ENCODE peak calls at places on chromosomes 6 and 20, in six cellular contexts. U is stomach; B is cardiac fibroblast; G is cardiac muscle cell; R is CD4-positive, alpha-beta T cell; E is H9. L is an unnamed sample.

GRCh38 chr20:39623584-39624234 is 661.6 kb downstream of the DHX35 start:
- DNase-seq in U (no peak), B (no peak), G (no peak), R (no peak), E (no peak), L (no peak)

GRCh38 chr20:49785851-49786174 is 26.8 kb upstream of the SLC9A8 start:
- DNase-seq in U (no peak), B (no peak), G (no peak), R (no peak), E (no peak), L (no peak)

GRCh38 chr6:21102624-21103023 is 490.9 kb upstream of the SOX4 start:
- DNase-seq in U (peak; percentile 46), B (no peak), G (no peak), R (no peak), E (no peak), L (no peak)

GRCh38 chr20:6824401-6824800 is 56.9 kb downstream of the BMP2 start:
- DNase-seq in U (no peak), B (no peak), G (no peak), R (no peak), E (no peak), L (no peak)

GRCh38 chr6:56708810-56709597 is 66.3 kb upstream of the DST start:
- DNase-seq in U (no peak), B (peak; percentile 85), G (peak; percentile 77), R (no peak), E (no peak), L (no peak)

GRCh38 chr6:107237992-107238660 is 122.8 kb upstream of the BEND3 start:
- DNase-seq in U (no peak), B (peak; percentile 58), G (peak; percentile 56), R (no peak), E (no peak), L (no peak)

GRCh38 chr20:23061713-23062561 is 12.5 kb upstream of the THBD start:
- DNase-seq in U (no peak), B (peak; percentile 90), G (peak; percentile 89), R (no peak), E (peak; percentile 82), L (no peak)

GRCh38 chr6:157110620-157111019 is 212.7 kb downstream of the TMEM242 start:
- DNase-seq in U (no peak), B (peak; percentile 27), G (peak; percentile 24), R (no peak), E (no peak), L (no peak)

GRCh38 chr20:61896058-61896961 is 169.4 kb downstream of the TAF4 start:
- DNase-seq in U (peak; percentile 33), B (peak; percentile 43), G (peak; percentile 52), R (no peak), E (peak; percentile 74), L (peak; percentile 63)

GRCh38 chr6:27495386-27496135 is 22.7 kb upstream of the ZNF184 start:
- DNase-seq in U (no peak), B (peak; percentile 80), G (peak; percentile 79), R (no peak), E (peak; percentile 92), L (no peak)

GRCh38 chr20:31801511-31801910 is 17.6 kb upstream of the MYLK2 start:
- DNase-seq in U (no peak), B (no peak), G (no peak), R (no peak), E (no peak), L (no peak)

GRCh38 chr6:7196019-7196402 is 88.2 kb downstream of the RREB1 start:
- DNase-seq in U (no peak), B (no peak), G (no peak), R (no peak), E (no peak), L (no peak)

GRCh38 chr6:147507162-147508072 is 1.1 kb upstream of the SAMD5 start:
- DNase-seq in U (no peak), B (peak; percentile 3), G (peak; percentile 8), R (no peak), E (peak; percentile 43), L (no peak)

GRCh38 chr20:41696428-41696827 is 78.3 kb upstream of the CHD6 start:
- DNase-seq in U (no peak), B (peak; percentile 23), G (peak; percentile 25), R (no peak), E (no peak), L (no peak)

GRCh38 chr20:60123652-60124051 is 165.4 kb downstream of the CDH26 start:
- DNase-seq in U (no peak), B (no peak), G (no peak), R (no peak), E (no peak), L (no peak)
- TF ChIP-seq CTCF in U (no peak), B (no peak), G (no peak), R (no peak), E (no peak), L (no peak)

GRCh38 chr6:17419189-17419575 is 25.8 kb downstream of the CAP2 start:
- DNase-seq in U (no peak), B (peak; percentile 32), G (peak; percentile 14), R (no peak), E (no peak), L (no peak)

GRCh38 chr6:17417817-17418216 is 24.4 kb downstream of the CAP2 start:
- DNase-seq in U (no peak), B (peak; percentile 94), G (peak; percentile 91), R (no peak), E (peak; percentile 76), L (no peak)

GRCh38 chr6:17423018-17423417 is 29.6 kb downstream of the CAP2 start:
- DNase-seq in U (no peak), B (peak; percentile 40), G (peak; percentile 24), R (no peak), E (no peak), L (no peak)

GRCh38 chr6:17418281-17419188 is 25.1 kb downstream of the CAP2 start:
- DNase-seq in U (no peak), B (peak; percentile 78), G (peak; percentile 71), R (no peak), E (peak; percentile 28), L (no peak)

GRCh38 chr6:17421406-17421805 is 28.0 kb downstream of the CAP2 start:
- DNase-seq in U (no peak), B (no peak), G (no peak), R (no peak), E (no peak), L (no peak)
- TF ChIP-seq CTCF in U (no peak), B (no peak), G (no peak), R (no peak), E (no peak), L (no peak)

DNA sequence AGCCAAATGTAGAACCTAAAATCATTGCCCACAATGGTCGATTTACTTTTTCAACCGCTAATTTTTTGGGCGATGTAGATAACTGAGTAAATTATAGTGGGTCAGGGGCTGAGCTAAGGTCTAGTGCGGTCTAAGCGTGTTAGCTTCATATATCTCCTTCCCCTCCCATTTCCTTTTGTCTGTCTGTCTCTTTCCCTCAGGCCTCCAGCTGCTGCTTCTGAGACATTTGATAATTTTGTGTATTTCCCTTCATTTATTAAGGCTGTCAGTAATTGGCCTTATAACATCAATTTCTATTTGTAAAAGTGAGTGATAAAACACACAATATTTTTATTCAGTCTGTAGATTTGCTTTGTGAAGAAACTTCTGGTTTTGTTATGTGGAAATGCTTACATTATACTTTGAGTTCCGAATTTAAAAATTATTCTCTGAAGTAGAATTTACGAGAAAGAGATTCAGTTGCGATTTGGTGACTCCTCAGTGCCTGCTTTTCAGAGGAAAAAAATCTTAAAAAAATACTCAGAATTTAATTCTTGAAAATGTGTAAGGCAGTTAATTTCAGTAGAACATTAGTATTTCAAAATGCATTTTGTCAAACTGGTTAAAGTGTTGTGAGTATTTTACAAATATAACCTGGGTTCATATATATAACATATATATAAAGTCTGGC is 1.4 kb downstream of the TMEM170B start:
- DNase-seq in U (no peak), B (no peak), G (no peak), R (no peak), E (no peak), L (no peak)
- TF ChIP-seq CTCF in U (no peak), B (no peak), G (no peak), R (no peak), E (no peak), L (no peak)

GRCh38 chr20:46820682-46821081 is 74.0 kb upstream of the EYA2 start:
- DNase-seq in U (peak; percentile 30), B (no peak), G (no peak), R (no peak), E (no peak), L (no peak)
- TF ChIP-seq CTCF in U (no peak), B (peak; percentile 8), G (peak; percentile 5), R (no peak), E (no peak), L (no peak)

GRCh38 chr6:149190228-149190831 is 127.2 kb upstream of the TAB2 start:
- DNase-seq in U (peak; percentile 54), B (peak; percentile 28), G (peak; percentile 50), R (peak; percentile 49), E (peak; percentile 84), L (no peak)
- TF ChIP-seq CTCF in U (no peak), B (peak; percentile 15), G (no peak), R (peak; percentile 32), E (peak; percentile 78), L (no peak)

DNA sequence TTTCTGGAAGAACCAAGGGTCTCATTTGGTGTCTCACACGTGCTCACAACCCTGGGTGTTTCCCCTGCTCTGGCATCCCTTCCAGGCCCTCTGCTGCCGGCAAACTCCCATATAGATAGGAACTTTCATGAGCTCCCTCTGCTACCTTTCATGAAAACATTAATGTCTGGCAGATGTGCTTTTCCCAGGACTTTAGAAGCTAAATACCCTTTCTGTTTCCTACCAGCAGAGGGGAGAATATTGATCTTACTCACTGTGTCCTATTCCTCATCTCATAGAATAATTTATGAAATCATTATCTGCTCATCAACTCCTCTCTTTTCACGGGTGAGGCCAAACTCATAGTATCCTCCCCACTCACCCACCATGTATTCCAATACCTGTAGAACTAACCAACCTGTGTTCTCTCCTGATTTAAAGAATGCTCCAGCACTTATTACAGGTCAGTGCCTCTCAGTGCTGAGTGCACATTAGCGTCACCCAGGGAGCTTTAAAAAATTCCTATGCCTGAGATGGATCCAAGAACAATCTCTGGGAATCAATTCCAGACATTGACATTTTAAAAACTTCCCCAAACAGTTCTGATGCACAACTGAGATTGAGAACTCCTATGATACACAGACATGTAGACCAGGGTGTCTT is 298.5 kb upstream of the JAG1 start:
- DNase-seq in U (no peak), B (no peak), G (no peak), R (no peak), E (no peak), L (no peak)
- TF ChIP-seq CTCF in U (no peak), B (no peak), G (no peak), R (no peak), E (peak; percentile 19), L (no peak)

GRCh38 chr6:43940071-43940392 is 170.0 kb downstream of the VEGFA start:
- DNase-seq in U (no peak), B (no peak), G (no peak), R (no peak), E (no peak), L (no peak)

GRCh38 chr6:43941174-43941573 is 171.2 kb downstream of the VEGFA start:
- DNase-seq in U (no peak), B (no peak), G (no peak), R (no peak), E (peak; percentile 7), L (no peak)

GRCh38 chr6:43942011-43942442 is 172.0 kb downstream of the VEGFA start:
- DNase-seq in U (no peak), B (no peak), G (no peak), R (no peak), E (peak; percentile 25), L (no peak)

GRCh38 chr6:43939281-43940070 is 169.5 kb downstream of the VEGFA start:
- DNase-seq in U (peak; percentile 25), B (no peak), G (no peak), R (no peak), E (peak; percentile 18), L (no peak)

GRCh38 chr6:43940393-43941087 is 170.5 kb downstream of the VEGFA start:
- DNase-seq in U (no peak), B (no peak), G (no peak), R (no peak), E (peak; percentile 12), L (no peak)
- TF ChIP-seq CTCF in U (no peak), B (no peak), G (no peak), R (no peak), E (no peak), L (no peak)

L was measured in D721Med.